ENCODE peak calls at places on chromosomes 6 and 20, in eight cellular contexts. C is HCT116, O is transverse colon, L is A549, P is body of pancreas, T is right atrium auricular region, S is OCI-LY7, H is thoracic aorta. U is an unnamed sample.
A peak's percentile ranks its signal among the peaks of the same experiment; 100 is the strongest.

GRCh38 chr6:50007821-50008220 is 14.0 kb downstream of the DEFB110 start:
- DNase-seq in O (no peak), L (no peak), T (no peak), C (no peak), P (no peak), S (no peak), H (no peak), U (no peak)

GRCh38 chr6:170088349-170088951 is 202.4 kb downstream of the DLL1 start:
- DNase-seq in S (peak; percentile 32), L (no peak), T (peak; percentile 55), C (no peak), O (peak; percentile 22), P (peak; percentile 8), H (no peak), U (no peak)

GRCh38 chr6:37731888-37732287 is 34.2 kb upstream of the MDGA1 start:
- DNase-seq in H (no peak), C (no peak), T (no peak), L (no peak), O (peak; percentile 40), P (no peak), S (peak; percentile 59), U (peak; percentile 57)

GRCh38 chr20:63551068-63551467 is 2.9 kb upstream of the FNDC11 start:
- DNase-seq in H (no peak), P (no peak), S (no peak), C (no peak), T (no peak), L (no peak), O (no peak), U (peak; percentile 60)

GRCh38 chr6:154187203-154187602 is 148.2 kb downstream of the OPRM1 start:
- DNase-seq in P (no peak), C (no peak), S (no peak), L (no peak), O (no peak), H (no peak), T (no peak), U (no peak)

GRCh38 chr6:22956029-22956715 is 386.8 kb downstream of the HDGFL1 start:
- DNase-seq in O (no peak), H (no peak), T (no peak), P (no peak), L (no peak), S (no peak), C (no peak), U (no peak)

GRCh38 chr6:101541873-101542272 is 148.4 kb downstream of the GRIK2 start:
- DNase-seq in O (no peak), H (no peak), L (no peak), P (no peak), S (no peak), T (no peak), C (no peak), U (no peak)

GRCh38 chr6:130717657-130718056 is 109.5 kb upstream of the SMLR1 start:
- DNase-seq in L (no peak), P (no peak), S (no peak), T (no peak), O (no peak), C (no peak), H (no peak), U (no peak)

GRCh38 chr6:7261030-7261841 is 51.8 kb downstream of the SSR1 start:
- DNase-seq in O (peak; percentile 86), S (no peak), H (peak; percentile 37), C (peak; percentile 65), P (peak; percentile 85), T (peak; percentile 91), L (peak; percentile 95), U (peak; percentile 89)

GRCh38 chr6:140001851-140002301 is 627.4 kb upstream of the CITED2 start:
- DNase-seq in H (no peak), O (no peak), S (no peak), P (no peak), T (no peak), L (no peak), C (no peak), U (no peak)

GRCh38 chr6:139990865-139991264 is 616.4 kb upstream of the CITED2 start:
- DNase-seq in T (no peak), H (no peak), P (no peak), C (no peak), L (no peak), O (no peak), S (no peak), U (no peak)

GRCh38 chr6:140001005-140001404 is 626.6 kb upstream of the CITED2 start:
- DNase-seq in S (no peak), O (no peak), T (no peak), P (no peak), L (no peak), C (no peak), H (no peak), U (peak; percentile 32)

DNA sequence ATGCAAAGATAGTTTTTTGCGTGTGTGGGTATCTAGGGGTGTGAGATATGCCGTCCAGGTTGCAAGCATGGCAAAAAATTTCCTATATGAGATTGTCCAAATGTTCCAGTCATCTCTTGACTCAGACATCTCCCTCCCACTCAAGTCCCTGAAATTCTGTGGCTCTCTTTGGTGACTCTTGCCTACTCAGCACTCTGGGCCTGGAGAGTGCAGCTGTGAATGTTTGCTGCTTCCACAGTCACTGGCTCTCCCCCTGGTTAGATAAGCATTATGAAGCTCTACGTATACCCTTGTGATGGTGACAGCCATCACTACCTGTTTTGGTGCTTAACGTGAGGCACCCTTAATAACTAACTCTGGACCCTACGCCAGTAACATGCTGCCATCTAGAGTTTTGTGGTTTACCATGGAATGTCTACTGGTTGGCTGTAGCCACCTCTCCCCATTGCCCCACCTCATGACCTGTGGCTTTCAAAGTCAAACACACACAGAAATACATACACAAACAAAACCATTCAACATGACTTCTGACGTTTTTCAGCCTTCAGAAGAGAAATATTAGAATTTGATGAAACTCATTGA is 621.9 kb upstream of the CITED2 start:
- DNase-seq in T (no peak), P (peak; percentile 18), C (no peak), H (no peak), O (no peak), S (peak; percentile 5), L (no peak), U (peak; percentile 34)
- TF ChIP-seq CTCF in T (no peak), P (no peak), C (peak; percentile 21), H (no peak), O (no peak), S (peak; percentile 30), L (no peak), U (peak; percentile 61)

GRCh38 chr20:57503035-57503658 is 21.8 kb downstream of the CTCFL start:
- DNase-seq in L (no peak), T (no peak), P (no peak), C (no peak), H (no peak), S (no peak), O (no peak), U (no peak)

GRCh38 chr20:57500941-57501340 is 24.0 kb downstream of the CTCFL start:
- DNase-seq in T (no peak), L (no peak), C (no peak), S (no peak), H (no peak), P (no peak), O (no peak), U (no peak)

GRCh38 chr20:57501461-57502330 is 23.2 kb downstream of the CTCFL start:
- DNase-seq in P (no peak), T (no peak), L (no peak), H (no peak), O (no peak), S (no peak), C (no peak), U (peak; percentile 36)

GRCh38 chr20:57500235-57500634 is 24.7 kb downstream of the CTCFL start:
- DNase-seq in H (no peak), L (no peak), S (no peak), P (no peak), C (no peak), O (no peak), T (no peak), U (no peak)

DNA sequence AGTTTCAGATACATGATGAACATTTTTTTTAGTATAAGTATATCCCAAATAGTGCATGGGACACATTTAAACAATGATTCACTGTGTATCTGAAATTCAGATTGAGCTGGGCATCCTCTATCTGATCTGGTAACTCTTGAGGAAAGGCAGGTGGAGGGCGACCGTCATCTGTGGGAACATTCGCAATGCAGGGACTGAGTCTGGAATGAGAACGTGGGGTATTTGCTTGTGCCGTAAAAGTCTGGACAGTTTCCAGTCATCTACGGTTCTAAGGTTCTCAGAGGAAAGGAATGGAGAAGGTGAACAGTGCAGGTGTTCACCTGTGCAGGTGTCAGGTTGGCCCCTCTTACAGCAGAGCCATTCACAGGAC is 22.6 kb downstream of the CTCFL start:
- DNase-seq in O (no peak), L (no peak), S (no peak), H (no peak), T (no peak), P (no peak), C (no peak), U (no peak)
- H3K4me1 ChIP-seq in O (no peaks in the 10 kb centered on the region), L (no peaks in the 10 kb centered on the region), S (peaks cover 22% of the 10 kb centered on the region), H (no peaks in the 10 kb centered on the region), T (peaks cover 9% of the 10 kb centered on the region), P (no peaks in the 10 kb centered on the region), C (peaks cover 6% of the 10 kb centered on the region), U (no peaks in the 10 kb centered on the region)

GRCh38 chr6:108243836-108244235 is 17.0 kb downstream of the SNX3 start:
- DNase-seq in C (no peak), S (no peak), O (no peak), T (no peak), H (no peak), L (no peak), P (no peak), U (no peak)

GRCh38 chr6:108251252-108251651 is 9.6 kb downstream of the SNX3 start:
- DNase-seq in T (no peak), H (no peak), L (no peak), O (no peak), S (no peak), C (no peak), P (no peak), U (no peak)

GRCh38 chr6:108252055-108252454 is 8.8 kb downstream of the SNX3 start:
- DNase-seq in S (no peak), H (no peak), C (no peak), L (no peak), O (no peak), T (no peak), P (no peak), U (no peak)

GRCh38 chr6:108250240-108250866 is 10.5 kb downstream of the SNX3 start:
- DNase-seq in H (no peak), O (no peak), L (no peak), S (peak; percentile 64), C (peak; percentile 28), T (no peak), P (no peak), U (no peak)

GRCh38 chr6:108247965-108248536 is 12.8 kb downstream of the SNX3 start:
- DNase-seq in S (no peak), C (no peak), P (no peak), H (no peak), T (no peak), L (no peak), O (no peak), U (peak; percentile 49)
- TF ChIP-seq CTCF in S (peak; percentile 27), C (no peak), P (no peak), H (no peak), T (no peak), L (peak; percentile 11), O (no peak), U (peak; percentile 47)

DNA sequence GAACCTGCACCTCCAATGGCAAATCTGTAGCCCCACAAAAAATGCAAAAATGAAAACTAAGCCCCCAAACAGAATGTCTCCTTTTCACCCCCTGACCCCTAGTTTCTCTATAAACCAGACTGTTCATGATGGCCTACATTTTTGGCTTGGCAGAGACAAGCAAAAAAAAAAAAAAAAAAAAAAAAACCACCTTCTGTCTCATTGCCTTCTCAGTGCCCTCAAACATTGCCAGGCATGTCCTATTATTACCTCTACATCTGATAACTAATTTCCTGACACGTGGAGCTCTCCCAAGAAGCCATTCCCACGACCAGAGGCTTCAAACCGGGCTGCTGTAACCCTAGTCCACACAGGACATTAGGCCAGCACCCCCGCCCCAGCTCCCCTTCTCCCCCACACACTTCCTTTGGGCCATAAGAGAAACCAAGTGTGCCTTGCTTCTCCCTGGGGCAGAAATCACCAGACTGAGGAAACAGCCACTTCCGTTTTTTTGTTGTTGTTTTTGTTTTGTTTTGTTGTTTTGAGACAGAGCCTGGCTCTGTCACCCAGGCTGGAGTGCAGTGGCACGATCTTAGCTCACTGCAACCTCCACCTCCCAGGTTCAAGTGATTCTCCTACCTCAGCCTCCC is 65.4 kb downstream of the GPR6 start:
- DNase-seq in T (no peak), S (no peak), L (no peak), O (no peak), C (no peak), H (no peak), P (no peak), U (no peak)
- H3K4me1 ChIP-seq in T (peaks cover 6% of the 10 kb centered on the region), S (peaks cover 15% of the 10 kb centered on the region), L (no peaks in the 10 kb centered on the region), O (no peaks in the 10 kb centered on the region), C (peaks cover 21% of the 10 kb centered on the region), H (peaks cover 4% of the 10 kb centered on the region), P (peaks cover 9% of the 10 kb centered on the region), U (no peaks in the 10 kb centered on the region)

U was measured in BE2C.